ENCODE peak calls at places on chromosomes 3 and 15, in eight cellular contexts. O, Q, Z, J, M, H, L and F are unnamed samples.

GRCh38 chr15:38540516-38540915 is 24.1 kb downstream of the RASGRP1 start:
- DNase-seq in M (no peak), Z (no peak), Q (no peak), H (no peak), L (no peak), J (no peak), O (no peak), F (no peak)

GRCh38 chr3:85567074-85567676 is 608.4 kb downstream of the CADM2 start:
- DNase-seq in M (peak), J (peak), H (peak), L (no peak), Z (peak), Q (peak), O (no peak), F (no peak)

GRCh38 chr15:100973351-100974034 is 54.3 kb downstream of the LRRK1 start:
- DNase-seq in L (no peak), H (no peak), O (no peak), M (no peak), Z (peak), J (no peak), Q (no peak), F (no peak)

GRCh38 chr3:132034486-132035464 is at the start of gene CPNE4:
- DNase-seq in J (peak), O (peak), Q (peak), M (peak), Z (peak), L (peak), H (peak), F (peak)

GRCh38 chr3:116863842-116864626 is 154.5 kb downstream of the TUSC7 start:
- DNase-seq in L (no peak), H (peak), Z (no peak), M (peak), J (peak), O (peak), Q (peak), F (no peak)

GRCh38 chr3:172203522-172204258 is 164.3 kb downstream of the FNDC3B start:
- DNase-seq in Z (no peak), Q (peak), O (peak), M (no peak), L (no peak), J (peak), H (no peak), F (no peak)

GRCh38 chr3:28243424-28244106 is 2.1 kb downstream of the CMC1 start:
- DNase-seq in M (no peak), Q (no peak), L (no peak), Z (no peak), J (no peak), O (no peak), H (no peak), F (no peak)

GRCh38 chr3:67986703-67987102 is 332.3 kb upstream of the SUCLG2 start:
- DNase-seq in M (no peak), J (no peak), O (no peak), H (no peak), Z (no peak), Q (no peak), L (no peak), F (no peak)

GRCh38 chr15:71055461-71055860 is 59.8 kb upstream of the THSD4 start:
- DNase-seq in J (peak), O (peak), Q (no peak), L (no peak), Z (no peak), M (peak), H (peak), F (no peak)

GRCh38 chr3:32571192-32571485 is 481 bp upstream of the DYNC1LI1 start:
- DNase-seq in J (no peak), M (no peak), L (no peak), H (no peak), O (no peak), Z (no peak), Q (no peak), F (no peak)

GRCh38 chr3:110526732-110527727 is 544.6 kb upstream of the NECTIN3 start:
- DNase-seq in Q (no peak), J (peak), Z (no peak), H (peak), L (no peak), M (peak), O (peak), F (no peak)

GRCh38 chr3:44771424-44772098 is 10.0 kb downstream of the KIF15 start:
- DNase-seq in H (no peak), M (no peak), L (no peak), Z (no peak), J (no peak), Q (no peak), O (no peak), F (no peak)

GRCh38 chr3:11007534-11007933 is 15.0 kb downstream of the SLC6A1 start:
- DNase-seq in H (no peak), M (no peak), Z (no peak), L (no peak), O (no peak), Q (no peak), J (no peak), F (no peak)

GRCh38 chr15:84727429-84727828 is 11.5 kb upstream of the SEC11A start:
- DNase-seq in L (no peak), Q (no peak), H (peak), J (no peak), M (peak), Z (no peak), O (peak), F (no peak)

GRCh38 chr15:83200589-83200988 is 7.0 kb downstream of the HDGFL3 start:
- DNase-seq in L (no peak), Q (no peak), M (peak), O (peak), H (no peak), Z (no peak), J (peak), F (no peak)

GRCh38 chr15:52050416-52050815 is 31.4 kb downstream of the MAPK6 start:
- DNase-seq in O (peak), Q (no peak), H (peak), L (no peak), Z (no peak), J (peak), M (peak), F (no peak)

GRCh38 chr3:151579571-151580270 is 118.9 kb upstream of the IGSF10 start:
- DNase-seq in M (no peak), J (peak), Z (no peak), H (peak), L (no peak), Q (peak), O (peak), F (no peak)

GRCh38 chr3:186414735-186415419 is 52.8 kb upstream of the DGKG start:
- DNase-seq in O (peak), H (peak), Z (no peak), M (peak), J (peak), L (no peak), Q (peak), F (no peak)

GRCh38 chr15:63858881-63859280 is 25.1 kb upstream of the HERC1 start:
- DNase-seq in Z (no peak), O (peak), M (peak), H (peak), J (peak), Q (no peak), L (no peak), F (no peak)

GRCh38 chr15:33201376-33202189 is 7.1 kb upstream of the FMN1 start:
- DNase-seq in Z (peak), H (no peak), Q (peak), J (no peak), O (peak), L (peak), M (peak), F (peak)

GRCh38 chr3:127628788-127629456 is at the start of gene PODXL2:
- DNase-seq in Z (peak), O (peak), M (peak), H (peak), L (peak), Q (peak), J (peak), F (no peak)

DNA sequence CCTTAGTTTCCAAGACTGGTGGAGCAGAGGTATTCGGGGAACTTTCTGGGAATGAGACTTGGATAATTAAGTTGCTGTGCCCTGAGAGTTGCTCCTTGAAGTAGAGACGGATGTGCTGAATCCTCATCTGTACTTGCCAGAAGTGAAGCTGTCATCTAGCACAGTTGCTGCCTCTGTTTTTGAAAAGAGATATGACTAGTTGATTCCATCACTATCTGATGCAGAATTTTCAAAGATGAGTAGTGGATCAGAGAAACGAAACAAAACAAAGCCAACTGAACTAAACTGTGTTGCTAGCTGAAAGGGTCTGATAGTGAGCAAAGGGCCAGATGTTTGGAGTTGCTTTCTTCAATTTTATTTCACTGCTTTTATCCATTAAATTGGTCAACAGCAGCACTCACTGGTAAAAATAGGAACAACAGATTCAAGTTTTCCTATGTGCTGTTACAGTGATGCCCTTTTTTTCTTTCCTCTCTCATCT is 52.7 kb downstream of the MITF start:
- DNase-seq in Q (no peak), Z (no peak), M (peak), J (peak), O (peak), L (no peak), H (peak), F (no peak)
- TF ChIP-seq CTCF in Q (peak), Z (no peak), M (peak), J (peak), O (peak), L (peak), H (peak), F (peak)

GRCh38 chr3:152833089-152833488 is 1.8 kb upstream of the P2RY1 start:
- DNase-seq in Q (no peak), L (no peak), M (no peak), H (no peak), J (no peak), Z (no peak), O (no peak), F (no peak)

GRCh38 chr3:152834354-152835310 is at the start of gene P2RY1:
- DNase-seq in H (peak), J (peak), M (peak), Z (peak), Q (peak), L (peak), O (peak), F (peak)

GRCh38 chr3:152832046-152832445 is 2.9 kb upstream of the P2RY1 start:
- DNase-seq in L (no peak), Z (no peak), J (no peak), H (no peak), O (no peak), Q (no peak), M (no peak), F (no peak)

GRCh38 chr3:152836269-152836668 is 1.3 kb downstream of the P2RY1 start:
- DNase-seq in M (no peak), J (no peak), H (no peak), L (no peak), Q (no peak), O (no peak), Z (no peak), F (no peak)

DNA sequence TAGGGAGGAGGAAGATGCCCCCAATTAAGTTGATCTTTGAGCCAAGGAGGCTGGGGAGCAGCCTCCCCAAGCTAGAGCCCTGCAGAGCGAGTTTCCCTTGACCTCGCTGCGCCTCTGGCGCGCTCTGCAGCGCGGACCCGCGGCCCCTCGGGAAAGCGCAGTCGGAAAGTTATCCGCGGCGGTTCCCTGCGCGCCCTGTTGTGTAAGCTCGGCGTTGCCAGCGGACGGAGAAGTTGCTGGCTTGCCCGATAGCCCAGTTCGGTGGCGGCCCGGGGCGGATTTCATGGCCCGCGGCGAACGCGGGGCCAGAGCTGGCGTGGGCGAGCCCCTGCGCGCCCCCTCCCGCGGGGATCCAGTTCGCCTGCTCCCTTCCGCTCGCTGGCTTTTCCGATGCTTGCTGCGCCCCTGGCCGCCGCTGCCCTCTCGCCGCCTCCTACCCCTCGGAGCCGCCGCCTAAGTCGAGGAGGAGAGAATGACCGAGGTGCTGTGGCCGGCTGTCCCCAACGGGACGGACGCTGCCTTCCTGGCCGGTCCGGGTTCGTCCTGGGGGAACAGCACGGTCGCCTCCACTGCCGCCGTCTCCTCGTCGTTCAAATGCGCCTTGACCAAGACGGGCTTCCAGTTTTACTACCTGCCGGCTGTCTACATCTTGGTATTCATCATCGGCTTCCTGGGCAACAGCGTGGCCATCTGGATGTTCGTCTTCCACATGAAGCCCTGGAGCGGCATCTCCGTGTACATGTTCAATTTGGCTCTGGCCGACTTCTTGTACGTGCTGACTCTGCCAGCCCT is 576 bp downstream of the P2RY1 start:
- DNase-seq in Z (peak), J (peak), O (peak), L (peak), Q (peak), M (peak), H (peak), F (peak)
- TF ChIP-seq CTCF in Z (no peak), J (peak), O (no peak), L (peak), Q (peak), M (no peak), H (peak), F (peak)

GRCh38 chr3:61594978-61595687 is 33.8 kb downstream of the PTPRG start:
- DNase-seq in J (peak), O (no peak), Z (no peak), L (no peak), M (peak), Q (no peak), H (peak), F (no peak)

GRCh38 chr3:61594144-61594977 is 33.0 kb downstream of the PTPRG start:
- DNase-seq in Z (peak), H (no peak), J (peak), L (no peak), O (no peak), Q (no peak), M (no peak), F (no peak)

GRCh38 chr3:61593630-61594029 is 32.3 kb downstream of the PTPRG start:
- DNase-seq in Z (no peak), L (no peak), H (no peak), J (no peak), M (no peak), O (no peak), Q (no peak), F (no peak)

GRCh38 chr3:61589856-61590255 is 28.5 kb downstream of the PTPRG start:
- DNase-seq in M (peak), L (no peak), Q (no peak), O (peak), Z (no peak), H (peak), J (peak), F (no peak)

DNA sequence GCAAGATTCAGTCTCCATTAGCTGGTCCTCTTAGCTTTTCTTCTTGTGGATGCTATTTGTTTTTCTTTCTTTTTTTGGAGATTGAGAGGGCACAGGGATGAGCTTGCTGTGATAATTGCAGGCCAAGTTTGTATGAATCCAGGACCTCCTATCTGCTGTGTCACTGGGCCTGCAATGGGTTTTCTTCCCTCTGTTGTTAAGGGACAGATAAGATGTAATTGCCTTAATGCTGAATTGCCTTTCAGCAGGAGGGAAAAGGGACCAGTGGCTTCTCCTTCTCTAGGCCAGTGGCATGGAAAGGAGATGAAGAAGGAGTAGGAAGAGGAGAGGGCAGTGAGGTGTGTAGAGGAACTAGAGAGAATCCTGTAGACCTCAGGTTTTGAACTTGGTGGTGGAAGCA is 29.9 kb downstream of the PTPRG start:
- DNase-seq in L (no peak), J (no peak), O (no peak), M (no peak), Z (no peak), H (no peak), Q (no peak), F (no peak)
- TF ChIP-seq CTCF in L (no peak), J (no peak), O (no peak), M (no peak), Z (no peak), H (no peak), Q (no peak), F (no peak)

GRCh38 chr3:39065197-39065596 is 13.4 kb downstream of the WDR48 start:
- DNase-seq in J (peak), O (peak), L (no peak), M (peak), Z (peak), Q (no peak), H (peak), F (peak)
- TF ChIP-seq CTCF in J (peak), O (peak), L (peak), M (peak), Z (peak), Q (no peak), H (peak), F (peak)

GRCh38 chr3:119149484-119149883 is 3.5 kb downstream of the TEX55 start:
- DNase-seq in J (peak), Q (no peak), Z (no peak), H (peak), L (no peak), M (peak), O (peak), F (no peak)
- TF ChIP-seq CTCF in J (no peak), Q (no peak), Z (no peak), H (no peak), L (no peak), M (no peak), O (no peak), F (no peak)

DNA sequence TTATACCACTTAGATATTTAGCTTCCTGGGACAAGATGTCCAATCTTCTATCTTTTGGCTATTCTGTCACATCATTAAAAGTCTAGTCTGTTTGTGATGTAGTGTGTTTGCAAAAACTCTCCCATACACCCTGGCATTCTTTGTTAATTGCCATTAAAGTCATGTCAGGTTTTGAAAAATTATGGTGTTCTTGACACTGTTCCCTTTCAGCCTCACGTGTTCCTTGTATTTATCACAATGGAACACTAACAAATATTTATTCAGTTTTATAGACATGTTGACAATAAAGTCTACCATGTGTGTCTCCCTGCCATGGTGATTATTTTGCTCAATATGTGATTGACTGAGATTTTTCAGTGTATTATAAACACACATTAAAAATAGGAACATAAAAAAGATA is 9.4 kb upstream of the CACNA1D start:
- DNase-seq in L (no peak), M (no peak), J (no peak), Q (no peak), O (no peak), H (no peak), Z (no peak), F (no peak)
- TF ChIP-seq CTCF in L (no peak), M (no peak), J (no peak), Q (no peak), O (no peak), H (no peak), Z (no peak), F (no peak)

GRCh38 chr3:52455283-52456168 is at the start of gene NISCH:
- DNase-seq in M (peak), L (peak), O (peak), Z (peak), J (peak), H (peak), Q (peak), F (peak)
- TF ChIP-seq CTCF in M (no peak), L (no peak), O (no peak), Z (no peak), J (no peak), H (no peak), Q (no peak), F (no peak)